ENCODE peak calls at places on chromosomes 11 and 22, in four cellular contexts. T, C, Z and I are unnamed samples.

GRCh38 chr22:44828193-44828592 is 75.8 kb downstream of the ARHGAP8 start:
- DNase-seq in T (no peak), C (no peak), Z (no peak), I (peak)

GRCh38 chr11:133833899-133834296 is 11.4 kb downstream of the SPATA19 start:
- DNase-seq in T (peak), C (no peak), Z (no peak), I (no peak)

GRCh38 chr11:121634273-121634672 is 181.5 kb upstream of the SORL1-AS1 start:
- DNase-seq in T (no peak), C (no peak), Z (no peak), I (no peak)

GRCh38 chr11:73314121-73314948 is 6.3 kb downstream of the ARHGEF17 start:
- DNase-seq in T (no peak), C (no peak), Z (no peak), I (no peak)

GRCh38 chr22:44190381-44190976 is 9.8 kb downstream of the PARVG start:
- DNase-seq in T (no peak), C (no peak), Z (no peak), I (no peak)

GRCh38 chr22:49753961-49754673 is 73.6 kb downstream of the BRD1 start:
- DNase-seq in T (peak), C (no peak), Z (no peak), I (no peak)

GRCh38 chr11:15589070-15589626 is 474.4 kb downstream of the INSC start:
- DNase-seq in T (no peak), C (no peak), Z (no peak), I (no peak)

GRCh38 chr22:30832407-30832987 is 136.1 kb downstream of the MORC2 start:
- DNase-seq in T (no peak), C (no peak), Z (no peak), I (no peak)

GRCh38 chr22:17969732-17970131 is 54.6 kb downstream of the MICAL3 start:
- DNase-seq in T (no peak), C (no peak), Z (no peak), I (no peak)

GRCh38 chr22:21766933-21767462 is 31.4 kb upstream of the YPEL1 start:
- DNase-seq in T (no peak), C (peak), Z (no peak), I (no peak)

GRCh38 chr11:127080735-127081134 is 80.2 kb upstream of the KIRREL3 start:
- DNase-seq in T (no peak), C (no peak), Z (no peak), I (no peak)

GRCh38 chr11:31110825-31111224 is 258.7 kb downstream of the DCDC1 start:
- DNase-seq in T (no peak), C (no peak), Z (no peak), I (no peak)

GRCh38 chr11:71580057-71581003 is 2.3 kb downstream of the KRTAP5-11 start:
- DNase-seq in T (no peak), C (peak), Z (peak), I (peak)

GRCh38 chr11:72773696-72774095 is 20.2 kb downstream of the STARD10 start:
- DNase-seq in T (no peak), C (no peak), Z (no peak), I (no peak)

GRCh38 chr22:22746963-22747933 is 102.8 kb downstream of the GGTLC2 start:
- DNase-seq in T (peak), C (no peak), Z (no peak), I (no peak)

GRCh38 chr11:121446752-121447156 is 5.4 kb upstream of the SORL1 start:
- DNase-seq in T (no peak), C (no peak), Z (no peak), I (no peak)

GRCh38 chr11:72624496-72625201 is 49.6 kb downstream of the PDE2A start:
- DNase-seq in T (no peak), C (no peak), Z (peak), I (no peak)

GRCh38 chr11:42407379-42407778 is 904.4 kb upstream of the API5 start:
- DNase-seq in T (no peak), C (peak), Z (no peak), I (no peak)

GRCh38 chr11:119584193-119585037 is 144.6 kb downstream of the NECTIN1 start:
- DNase-seq in T (no peak), C (peak), Z (no peak), I (peak)
- TF ChIP-seq POLR2A in T (no peak), C (no peak), Z (no peak), I (no peak)

GRCh38 chr11:117223741-117224685 is 7.9 kb downstream of the PCSK7 start:
- DNase-seq in T (no peak), C (no peak), Z (no peak), I (peak)
- TF ChIP-seq POLR2A in T (no peak), C (no peak), Z (no peak), I (peak)

DNA sequence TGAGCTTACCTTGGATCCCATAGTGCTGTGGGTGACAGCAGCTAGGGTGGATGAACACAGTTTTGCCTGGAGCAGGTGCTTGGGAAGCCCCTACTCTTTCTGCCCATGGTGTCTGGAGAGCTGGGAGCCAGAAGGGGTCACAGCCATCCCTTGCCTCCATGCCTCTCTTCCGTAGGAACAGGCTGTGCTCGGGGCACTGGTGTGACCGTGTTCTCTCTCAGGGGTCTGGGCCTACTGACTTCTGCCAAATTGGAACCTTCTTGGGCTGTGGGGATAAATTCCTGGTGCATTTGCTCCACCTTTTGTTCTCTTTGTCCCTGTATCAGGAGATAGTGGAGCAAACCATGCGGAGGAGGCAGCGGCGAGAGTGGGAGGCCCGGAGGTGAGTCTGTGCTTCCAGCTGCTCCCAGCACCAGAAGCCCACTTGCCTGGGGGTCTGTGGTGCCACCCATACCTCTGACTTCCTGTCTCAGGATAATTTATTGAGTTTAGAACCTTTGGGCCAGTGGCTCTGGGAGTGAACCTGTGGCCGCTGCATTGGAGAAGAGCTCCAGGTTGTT is 14.4 kb downstream of the CDC45 start:
- DNase-seq in T (no peak), C (no peak), Z (no peak), I (no peak)
- TF ChIP-seq POLR2A in T (no peak), C (no peak), Z (no peak), I (no peak)

GRCh38 chr11:102842930-102843329 is 479 bp downstream of the MMP3 start:
- DNase-seq in T (no peak), C (no peak), Z (no peak), I (no peak)

GRCh38 chr11:102849319-102849718 is 5.9 kb upstream of the MMP3 start:
- DNase-seq in T (no peak), C (no peak), Z (no peak), I (no peak)

GRCh38 chr11:102850973-102851745 is 7.8 kb upstream of the MMP3 start:
- DNase-seq in T (peak), C (no peak), Z (no peak), I (no peak)

GRCh38 chr11:102843474-102843873 is at the start of gene MMP3:
- DNase-seq in T (no peak), C (no peak), Z (no peak), I (no peak)

GRCh38 chr11:102846292-102846691 is 2.9 kb upstream of the MMP3 start:
- DNase-seq in T (no peak), C (no peak), Z (no peak), I (no peak)
- TF ChIP-seq POLR2A in T (no peak), C (no peak), Z (no peak), I (no peak)

GRCh38 chr11:45402049-45402630 is 116.0 kb upstream of the SYT13 start:
- DNase-seq in T (no peak), C (no peak), Z (no peak), I (no peak)
- TF ChIP-seq POLR2A in T (no peak), C (no peak), Z (no peak), I (no peak)

GRCh38 chr11:34613462-34614183 is 7.3 kb upstream of the EHF start:
- DNase-seq in T (no peak), C (no peak), Z (no peak), I (no peak)
- TF ChIP-seq POLR2A in T (no peak), C (no peak), Z (no peak), I (no peak)

GRCh38 chr22:46769706-46770105 is 7.3 kb downstream of the TBC1D22A start:
- DNase-seq in T (no peak), C (no peak), Z (no peak), I (no peak)

GRCh38 chr22:46769191-46769675 is 6.8 kb downstream of the TBC1D22A start:
- DNase-seq in T (no peak), C (peak), Z (no peak), I (no peak)

GRCh38 chr22:46764779-46765485 is 2.5 kb downstream of the TBC1D22A start:
- DNase-seq in T (no peak), C (peak), Z (no peak), I (no peak)

GRCh38 chr22:46766611-46767010 is 4.2 kb downstream of the TBC1D22A start:
- DNase-seq in T (no peak), C (no peak), Z (no peak), I (no peak)

GRCh38 chr22:46767249-46767985 is 5.0 kb downstream of the TBC1D22A start:
- DNase-seq in T (no peak), C (no peak), Z (no peak), I (no peak)
- TF ChIP-seq POLR2A in T (no peak), C (no peak), Z (no peak), I (no peak)

GRCh38 chr11:66479741-66480115 is 506 bp upstream of the DPP3 start:
- DNase-seq in T (peak), C (no peak), Z (peak), I (no peak)

GRCh38 chr11:66478823-66479740 is 1.2 kb upstream of the DPP3 start:
- DNase-seq in T (no peak), C (peak), Z (peak), I (peak)

GRCh38 chr11:66476841-66477251 is 3.4 kb upstream of the DPP3 start:
- DNase-seq in T (no peak), C (no peak), Z (no peak), I (no peak)

GRCh38 chr11:66477256-66478201 is 2.7 kb upstream of the DPP3 start:
- DNase-seq in T (no peak), C (no peak), Z (no peak), I (no peak)

DNA sequence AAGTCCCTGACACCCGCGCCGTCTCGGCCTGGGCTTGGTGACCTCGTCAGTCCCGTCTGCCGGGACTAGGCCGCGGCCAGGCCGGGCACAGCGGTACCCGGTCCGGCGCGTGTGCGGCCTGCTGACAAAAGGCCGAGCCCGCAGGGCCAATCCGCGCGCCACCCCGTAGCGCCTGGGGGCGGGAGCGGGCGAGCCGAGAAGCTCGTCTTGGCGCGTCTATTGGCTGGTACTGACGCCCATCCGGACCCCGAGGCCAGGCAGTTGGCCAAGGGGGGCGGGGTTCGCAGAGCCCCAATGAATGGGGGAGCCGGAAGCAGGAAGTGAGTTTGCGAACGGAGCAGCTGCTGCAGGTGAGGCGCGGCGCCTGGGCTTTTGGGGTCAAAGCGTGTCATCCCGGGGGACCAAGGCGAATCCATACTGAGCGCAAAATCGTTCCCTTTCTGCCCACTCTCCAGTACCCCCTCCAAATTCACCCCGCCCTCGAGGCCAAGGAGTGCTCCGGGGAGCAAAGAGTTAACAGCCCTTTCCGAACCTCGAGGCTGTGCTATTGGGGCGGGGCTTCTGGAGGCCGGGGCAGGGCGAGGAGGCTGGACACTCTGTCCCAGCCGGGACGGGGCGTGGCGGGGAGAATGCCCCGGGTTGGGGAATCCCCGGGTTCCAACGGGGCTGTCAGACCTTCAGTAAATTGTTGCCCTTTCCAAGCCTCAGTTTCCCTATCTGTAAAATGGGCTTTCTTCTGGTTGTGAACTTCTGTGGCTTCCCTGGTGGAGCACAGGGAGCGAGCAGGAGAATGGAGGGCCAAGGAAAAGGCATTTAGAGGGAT is at the start of gene DPP3:
- DNase-seq in T (peak), C (peak), Z (peak), I (peak)
- TF ChIP-seq POLR2A in T (peak), C (peak), Z (peak), I (peak)

DNA sequence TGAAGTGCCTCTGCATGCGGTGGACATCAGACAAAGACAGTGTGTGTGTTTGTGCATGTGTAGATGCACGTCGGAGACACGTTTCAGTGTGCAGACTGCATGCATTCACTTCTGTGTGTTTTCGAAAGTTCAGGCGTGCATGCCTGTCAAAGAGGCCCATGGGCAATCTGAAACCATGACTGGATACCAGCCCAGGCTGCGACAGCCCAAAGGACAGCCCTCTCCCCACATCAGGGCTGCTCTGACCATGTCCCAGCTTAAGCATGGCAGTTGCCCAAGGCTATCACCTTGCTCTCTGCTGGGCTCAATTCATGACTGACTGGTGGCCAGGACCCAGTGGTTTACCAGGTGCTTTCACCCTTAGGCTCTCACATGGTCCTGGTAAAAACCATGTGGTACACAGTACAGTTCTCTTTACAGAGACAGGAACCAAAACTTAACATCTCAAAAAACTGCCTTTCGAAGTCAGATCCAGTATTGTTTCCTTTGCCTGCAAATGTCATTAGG is 423.7 kb upstream of the CADM1 start:
- DNase-seq in T (no peak), C (no peak), Z (no peak), I (no peak)
- TF ChIP-seq POLR2A in T (no peak), C (no peak), Z (no peak), I (no peak)

GRCh38 chr11:75565221-75565814 is 3.3 kb downstream of the SERPINH1 start:
- DNase-seq in T (no peak), C (no peak), Z (peak), I (no peak)

GRCh38 chr11:75562836-75563484 is 907 bp downstream of the SERPINH1 start:
- DNase-seq in T (no peak), C (no peak), Z (no peak), I (no peak)

GRCh38 chr11:75563978-75564552 is 2.0 kb downstream of the SERPINH1 start:
- DNase-seq in T (no peak), C (peak), Z (peak), I (peak)

GRCh38 chr11:75562048-75562835 is at the start of gene SERPINH1:
- DNase-seq in T (peak), C (peak), Z (peak), I (peak)

GRCh38 chr11:75563501-75563977 is 1.5 kb downstream of the SERPINH1 start:
- DNase-seq in T (no peak), C (no peak), Z (no peak), I (no peak)
- TF ChIP-seq POLR2A in T (peak), C (no peak), Z (no peak), I (no peak)